ENCODE peak calls at places on chromosome 15, in five cellular contexts. One of them, this sample, is unnamed.

GRCh38 chr15:52789601-52790165 is 453 bp downstream of the ONECUT1 start:
- DNase-seq in naive B cell: no peak
- DNase-seq in activated CD8-positive, alpha-beta memory T cell treated with anti-CD3 and anti-CD28 coated beads, Interleukin-2, amount 50 U/mL, for 48 hours: no peak
- DNase-seq in kidney epithelial cell: no peak
- DNase-seq in activated CD4-positive, alpha-beta T cell treated with anti-CD3 and anti-CD28 coated beads, Interleukin-2, amount 10 ng/mL, durations not matched to agents 7 days and 5 days: no peak
- DNase-seq in this sample: no peak

GRCh38 chr15:78951841-78952238 is 7.0 kb upstream of the CTSH start:
- DNase-seq in kidney epithelial cell: no peak
- DNase-seq in naive B cell: no peak
- DNase-seq in activated CD4-positive, alpha-beta T cell treated with anti-CD3 and anti-CD28 coated beads, Interleukin-2, amount 10 ng/mL, durations not matched to agents 7 days and 5 days: no peak
- DNase-seq in activated CD8-positive, alpha-beta memory T cell treated with anti-CD3 and anti-CD28 coated beads, Interleukin-2, amount 50 U/mL, for 48 hours: no peak
- DNase-seq in this sample: no peak

GRCh38 chr15:74609938-74610301 is 5.7 kb upstream of the CLK3 start:
- DNase-seq in kidney epithelial cell: no peak
- DNase-seq in activated CD8-positive, alpha-beta memory T cell treated with anti-CD3 and anti-CD28 coated beads, Interleukin-2, amount 50 U/mL, for 48 hours: no peak
- DNase-seq in naive B cell: no peak
- DNase-seq in activated CD4-positive, alpha-beta T cell treated with anti-CD3 and anti-CD28 coated beads, Interleukin-2, amount 10 ng/mL, durations not matched to agents 7 days and 5 days: no peak
- DNase-seq in this sample: no peak

GRCh38 chr15:44812029-44812517 is 75.7 kb downstream of the TRIM69 start:
- DNase-seq in activated CD8-positive, alpha-beta memory T cell treated with anti-CD3 and anti-CD28 coated beads, Interleukin-2, amount 50 U/mL, for 48 hours: no peak
- DNase-seq in kidney epithelial cell: no peak
- DNase-seq in naive B cell: no peak
- DNase-seq in activated CD4-positive, alpha-beta T cell treated with anti-CD3 and anti-CD28 coated beads, Interleukin-2, amount 10 ng/mL, durations not matched to agents 7 days and 5 days: no peak
- DNase-seq in this sample: no peak

GRCh38 chr15:78061963-78062427 is 15.5 kb downstream of the TBC1D2B start:
- DNase-seq in naive B cell: no peak
- DNase-seq in activated CD4-positive, alpha-beta T cell treated with anti-CD3 and anti-CD28 coated beads, Interleukin-2, amount 10 ng/mL, durations not matched to agents 7 days and 5 days: peak; percentile 67
- DNase-seq in kidney epithelial cell: no peak
- DNase-seq in activated CD8-positive, alpha-beta memory T cell treated with anti-CD3 and anti-CD28 coated beads, Interleukin-2, amount 50 U/mL, for 48 hours: no peak
- DNase-seq in this sample: no peak

GRCh38 chr15:96321422-96322391 is 8.8 kb upstream of the NR2F2 start:
- DNase-seq in activated CD4-positive, alpha-beta T cell treated with anti-CD3 and anti-CD28 coated beads, Interleukin-2, amount 10 ng/mL, durations not matched to agents 7 days and 5 days: no peak
- DNase-seq in naive B cell: no peak
- DNase-seq in kidney epithelial cell: no peak
- DNase-seq in activated CD8-positive, alpha-beta memory T cell treated with anti-CD3 and anti-CD28 coated beads, Interleukin-2, amount 50 U/mL, for 48 hours: no peak
- DNase-seq in this sample: peak; percentile 81

GRCh38 chr15:74585857-74586256 is 29.8 kb upstream of the CLK3 start:
- DNase-seq in activated CD8-positive, alpha-beta memory T cell treated with anti-CD3 and anti-CD28 coated beads, Interleukin-2, amount 50 U/mL, for 48 hours: no peak
- DNase-seq in naive B cell: no peak
- DNase-seq in kidney epithelial cell: no peak
- DNase-seq in activated CD4-positive, alpha-beta T cell treated with anti-CD3 and anti-CD28 coated beads, Interleukin-2, amount 10 ng/mL, durations not matched to agents 7 days and 5 days: no peak
- DNase-seq in this sample: no peak

GRCh38 chr15:78540955-78541743 is 905 bp downstream of the PSMA4 start:
- DNase-seq in kidney epithelial cell: no peak
- DNase-seq in activated CD4-positive, alpha-beta T cell treated with anti-CD3 and anti-CD28 coated beads, Interleukin-2, amount 10 ng/mL, durations not matched to agents 7 days and 5 days: peak; percentile 20
- DNase-seq in naive B cell: peak; percentile 18
- DNase-seq in activated CD8-positive, alpha-beta memory T cell treated with anti-CD3 and anti-CD28 coated beads, Interleukin-2, amount 50 U/mL, for 48 hours: no peak
- DNase-seq in this sample: no peak

GRCh38 chr15:73941871-73942635 is 15.8 kb downstream of the LOXL1 start:
- DNase-seq in activated CD8-positive, alpha-beta memory T cell treated with anti-CD3 and anti-CD28 coated beads, Interleukin-2, amount 50 U/mL, for 48 hours: no peak
- DNase-seq in activated CD4-positive, alpha-beta T cell treated with anti-CD3 and anti-CD28 coated beads, Interleukin-2, amount 10 ng/mL, durations not matched to agents 7 days and 5 days: peak; percentile 22
- DNase-seq in kidney epithelial cell: no peak
- DNase-seq in naive B cell: no peak
- DNase-seq in this sample: no peak

GRCh38 chr15:62241135-62241770 is 76.2 kb upstream of the C2CD4B start:
- DNase-seq in kidney epithelial cell: no peak
- DNase-seq in naive B cell: no peak
- DNase-seq in activated CD8-positive, alpha-beta memory T cell treated with anti-CD3 and anti-CD28 coated beads, Interleukin-2, amount 50 U/mL, for 48 hours: no peak
- DNase-seq in activated CD4-positive, alpha-beta T cell treated with anti-CD3 and anti-CD28 coated beads, Interleukin-2, amount 10 ng/mL, durations not matched to agents 7 days and 5 days: no peak
- DNase-seq in this sample: no peak

GRCh38 chr15:91866971-91867372 is 13.5 kb downstream of the SLCO3A1 start:
- DNase-seq in activated CD8-positive, alpha-beta memory T cell treated with anti-CD3 and anti-CD28 coated beads, Interleukin-2, amount 50 U/mL, for 48 hours: no peak
- DNase-seq in activated CD4-positive, alpha-beta T cell treated with anti-CD3 and anti-CD28 coated beads, Interleukin-2, amount 10 ng/mL, durations not matched to agents 7 days and 5 days: no peak
- DNase-seq in kidney epithelial cell: no peak
- DNase-seq in naive B cell: no peak
- DNase-seq in this sample: peak; percentile 76

GRCh38 chr15:73174171-73174570 is 121.9 kb downstream of the NEO1 start:
- DNase-seq in activated CD4-positive, alpha-beta T cell treated with anti-CD3 and anti-CD28 coated beads, Interleukin-2, amount 10 ng/mL, durations not matched to agents 7 days and 5 days: no peak
- DNase-seq in kidney epithelial cell: no peak
- DNase-seq in naive B cell: no peak
- DNase-seq in activated CD8-positive, alpha-beta memory T cell treated with anti-CD3 and anti-CD28 coated beads, Interleukin-2, amount 50 U/mL, for 48 hours: no peak
- DNase-seq in this sample: no peak

GRCh38 chr15:88693191-88693590 is 54.4 kb downstream of the ISG20 start:
- DNase-seq in activated CD4-positive, alpha-beta T cell treated with anti-CD3 and anti-CD28 coated beads, Interleukin-2, amount 10 ng/mL, durations not matched to agents 7 days and 5 days: no peak
- DNase-seq in naive B cell: no peak
- DNase-seq in kidney epithelial cell: no peak
- DNase-seq in activated CD8-positive, alpha-beta memory T cell treated with anti-CD3 and anti-CD28 coated beads, Interleukin-2, amount 50 U/mL, for 48 hours: no peak
- DNase-seq in this sample: peak; percentile 53

GRCh38 chr15:44038801-44039200 is 156.3 kb downstream of the FRMD5 start:
- DNase-seq in naive B cell: no peak
- DNase-seq in activated CD8-positive, alpha-beta memory T cell treated with anti-CD3 and anti-CD28 coated beads, Interleukin-2, amount 50 U/mL, for 48 hours: no peak
- DNase-seq in kidney epithelial cell: peak; percentile 88
- DNase-seq in activated CD4-positive, alpha-beta T cell treated with anti-CD3 and anti-CD28 coated beads, Interleukin-2, amount 10 ng/mL, durations not matched to agents 7 days and 5 days: no peak
- DNase-seq in this sample: no peak

GRCh38 chr15:42035362-42035761 is 14.5 kb upstream of the PLA2G4E start:
- DNase-seq in naive B cell: peak; percentile 2
- DNase-seq in kidney epithelial cell: no peak
- DNase-seq in activated CD8-positive, alpha-beta memory T cell treated with anti-CD3 and anti-CD28 coated beads, Interleukin-2, amount 50 U/mL, for 48 hours: no peak
- DNase-seq in activated CD4-positive, alpha-beta T cell treated with anti-CD3 and anti-CD28 coated beads, Interleukin-2, amount 10 ng/mL, durations not matched to agents 7 days and 5 days: no peak
- DNase-seq in this sample: no peak

GRCh38 chr15:49984436-49984835 is 134.6 kb downstream of the ATP8B4 start:
- DNase-seq in activated CD4-positive, alpha-beta T cell treated with anti-CD3 and anti-CD28 coated beads, Interleukin-2, amount 10 ng/mL, durations not matched to agents 7 days and 5 days: no peak
- DNase-seq in kidney epithelial cell: no peak
- DNase-seq in naive B cell: no peak
- DNase-seq in activated CD8-positive, alpha-beta memory T cell treated with anti-CD3 and anti-CD28 coated beads, Interleukin-2, amount 50 U/mL, for 48 hours: no peak
- DNase-seq in this sample: no peak

GRCh38 chr15:20361091-20361490 is 180.5 kb downstream of the GOLGA6L6 start:
- DNase-seq in naive B cell: no peak
- DNase-seq in activated CD4-positive, alpha-beta T cell treated with anti-CD3 and anti-CD28 coated beads, Interleukin-2, amount 10 ng/mL, durations not matched to agents 7 days and 5 days: no peak
- DNase-seq in kidney epithelial cell: no peak
- DNase-seq in activated CD8-positive, alpha-beta memory T cell treated with anti-CD3 and anti-CD28 coated beads, Interleukin-2, amount 50 U/mL, for 48 hours: no peak
- DNase-seq in this sample: no peak

GRCh38 chr15:31433101-31433500 is 106.5 kb downstream of the KLF13 start:
- DNase-seq in activated CD4-positive, alpha-beta T cell treated with anti-CD3 and anti-CD28 coated beads, Interleukin-2, amount 10 ng/mL, durations not matched to agents 7 days and 5 days: no peak
- DNase-seq in kidney epithelial cell: no peak
- DNase-seq in activated CD8-positive, alpha-beta memory T cell treated with anti-CD3 and anti-CD28 coated beads, Interleukin-2, amount 50 U/mL, for 48 hours: no peak
- DNase-seq in naive B cell: no peak
- DNase-seq in this sample: no peak

GRCh38 chr15:75112278-75112847 is 89.0 kb downstream of the PPCDC start:
- DNase-seq in kidney epithelial cell: no peak
- DNase-seq in activated CD8-positive, alpha-beta memory T cell treated with anti-CD3 and anti-CD28 coated beads, Interleukin-2, amount 50 U/mL, for 48 hours: no peak
- DNase-seq in naive B cell: no peak
- DNase-seq in activated CD4-positive, alpha-beta T cell treated with anti-CD3 and anti-CD28 coated beads, Interleukin-2, amount 10 ng/mL, durations not matched to agents 7 days and 5 days: no peak
- DNase-seq in this sample: no peak

GRCh38 chr15:41872166-41872747 is 21.6 kb downstream of the SPTBN5 start:
- DNase-seq in activated CD8-positive, alpha-beta memory T cell treated with anti-CD3 and anti-CD28 coated beads, Interleukin-2, amount 50 U/mL, for 48 hours: no peak
- DNase-seq in naive B cell: no peak
- DNase-seq in activated CD4-positive, alpha-beta T cell treated with anti-CD3 and anti-CD28 coated beads, Interleukin-2, amount 10 ng/mL, durations not matched to agents 7 days and 5 days: no peak
- DNase-seq in kidney epithelial cell: no peak
- DNase-seq in this sample: no peak

GRCh38 chr15:38626443-38627050 is 61.9 kb upstream of the RASGRP1 start:
- DNase-seq in activated CD4-positive, alpha-beta T cell treated with anti-CD3 and anti-CD28 coated beads, Interleukin-2, amount 10 ng/mL, durations not matched to agents 7 days and 5 days: no peak
- DNase-seq in naive B cell: no peak
- DNase-seq in activated CD8-positive, alpha-beta memory T cell treated with anti-CD3 and anti-CD28 coated beads, Interleukin-2, amount 50 U/mL, for 48 hours: no peak
- DNase-seq in kidney epithelial cell: no peak
- DNase-seq in this sample: no peak